ENCODE peak calls at places on chromosomes 1 and 21, in nine cellular contexts. J, R, U, X, G, O, F, Z and E are unnamed samples.

GRCh38 chr1:185701650-185702049 is 32.5 kb upstream of the HMCN1 start:
- DNase-seq in Z (no peak), R (no peak), F (no peak), G (peak), O (no peak), U (no peak), J (no peak), X (no peak), E (no peak)

GRCh38 chr1:11761988-11762406 is at the start of gene C1orf167:
- DNase-seq in G (peak), F (no peak), X (peak), R (no peak), Z (no peak), U (no peak), J (no peak), O (peak), E (peak)

GRCh38 chr1:93905734-93906133 is 3.5 kb downstream of the GCLM start:
- DNase-seq in F (peak), J (no peak), X (no peak), G (no peak), U (no peak), O (no peak), R (no peak), Z (no peak), E (no peak)

GRCh38 chr1:228332797-228333738 is 73.6 kb downstream of the TRIM11 start:
- DNase-seq in Z (no peak), U (no peak), G (no peak), X (peak), R (no peak), J (peak), O (no peak), F (no peak), E (peak)

GRCh38 chr1:14340244-14340800 is 258.2 kb upstream of the KAZN start:
- DNase-seq in R (no peak), X (no peak), O (no peak), Z (no peak), U (no peak), F (peak), G (no peak), J (no peak), E (no peak)

GRCh38 chr1:165635329-165635728 is 4.3 kb downstream of the MGST3 start:
- DNase-seq in X (no peak), J (no peak), U (no peak), O (no peak), G (no peak), Z (no peak), R (no peak), F (no peak), E (no peak)

GRCh38 chr1:14939527-14940284 is 213.8 kb upstream of the TMEM51 start:
- DNase-seq in X (no peak), G (no peak), U (no peak), O (no peak), J (no peak), F (peak), R (no peak), Z (no peak), E (no peak)

GRCh38 chr21:45104560-45104959 is 30.2 kb downstream of the ADARB1 start:
- DNase-seq in U (no peak), O (peak), R (no peak), Z (peak), J (no peak), G (no peak), F (no peak), X (peak), E (no peak)

GRCh38 chr1:234585333-234586055 is 24.5 kb downstream of the IRF2BP2 start:
- DNase-seq in X (no peak), F (peak), O (peak), J (no peak), U (no peak), G (no peak), Z (peak), R (peak), E (no peak)

GRCh38 chr1:91744973-91745648 is 140.8 kb downstream of the TGFBR3 start:
- DNase-seq in R (peak), F (no peak), G (peak), Z (peak), O (peak), X (no peak), J (no peak), U (no peak), E (no peak)

GRCh38 chr1:74180490-74180889 is 17.5 kb downstream of the LRRIQ3 start:
- DNase-seq in G (peak), J (no peak), U (no peak), X (no peak), F (peak), Z (no peak), O (no peak), R (no peak), E (no peak)

GRCh38 chr1:215890438-215890837 is 323.3 kb downstream of the KCTD3 start:
- DNase-seq in U (no peak), J (no peak), O (no peak), X (no peak), R (no peak), G (no peak), F (no peak), Z (no peak), E (no peak)

GRCh38 chr21:38178653-38179503 is 77.9 kb upstream of the KCNJ15 start:
- DNase-seq in U (no peak), R (no peak), J (no peak), X (no peak), Z (no peak), G (no peak), F (no peak), O (no peak), E (no peak)

GRCh38 chr1:33261344-33261743 is 5.1 kb downstream of the ZNF362 start:
- DNase-seq in O (no peak), X (no peak), U (no peak), R (no peak), J (no peak), F (peak), G (no peak), Z (no peak), E (no peak)

GRCh38 chr1:55503663-55504305 is 288.6 kb upstream of the USP24 start:
- DNase-seq in R (no peak), U (no peak), X (no peak), J (no peak), G (no peak), F (peak), Z (no peak), O (no peak), E (no peak)

GRCh38 chr1:202249846-202250245 is 56.2 kb downstream of the LGR6 start:
- DNase-seq in X (no peak), G (no peak), R (no peak), O (no peak), J (no peak), Z (no peak), U (no peak), F (no peak), E (peak)

GRCh38 chr1:41627491-41628280 is 143.2 kb upstream of the EDN2 start:
- DNase-seq in G (no peak), Z (no peak), R (no peak), F (no peak), X (no peak), O (no peak), J (no peak), U (no peak), E (no peak)

GRCh38 chr1:216532399-216532798 is 109.2 kb upstream of the USH2A start:
- DNase-seq in Z (no peak), O (no peak), F (no peak), J (no peak), U (no peak), G (no peak), R (no peak), X (no peak), E (no peak)

GRCh38 chr1:214933375-214933774 is 149.2 kb upstream of the KCNK2 start:
- DNase-seq in X (no peak), U (no peak), F (no peak), G (no peak), O (no peak), Z (no peak), J (no peak), R (no peak), E (no peak)

GRCh38 chr1:14881775-14882672 is 271.5 kb upstream of the TMEM51 start:
- DNase-seq in Z (no peak), G (peak), J (no peak), R (no peak), O (no peak), F (peak), U (no peak), X (no peak), E (no peak)

GRCh38 chr1:20411196-20411980 is 74.6 kb downstream of the CAMK2N1 start:
- DNase-seq in U (peak), G (peak), R (no peak), F (peak), X (peak), Z (no peak), J (no peak), O (no peak), E (no peak)

GRCh38 chr1:110879758-110880606 is 7.0 kb downstream of the CD53 start:
- DNase-seq in X (no peak), U (no peak), G (no peak), J (no peak), Z (no peak), R (no peak), O (peak), F (no peak), E (no peak)

GRCh38 chr1:177210071-177210470 is 39.3 kb downstream of the BRINP2 start:
- DNase-seq in O (no peak), X (no peak), Z (no peak), G (peak), R (no peak), U (no peak), J (no peak), F (no peak), E (no peak)

GRCh38 chr1:110628356-110629105 is 22.4 kb upstream of the KCNA2 start:
- DNase-seq in U (no peak), X (no peak), Z (no peak), O (no peak), G (no peak), F (no peak), R (no peak), J (no peak), E (no peak)

GRCh38 chr1:24175033-24175755 is 11.9 kb downstream of the IFNLR1 start:
- DNase-seq in R (no peak), G (no peak), U (no peak), X (no peak), F (no peak), J (no peak), Z (no peak), O (no peak), E (no peak)

GRCh38 chr1:22414244-22414751 is 37.4 kb upstream of the ZBTB40 start:
- DNase-seq in U (peak), X (no peak), J (peak), R (no peak), Z (no peak), O (peak), G (peak), F (peak), E (peak)

GRCh38 chr21:34298797-34299539 is 64.8 kb upstream of the KCNE2 start:
- DNase-seq in J (no peak), G (no peak), X (no peak), R (no peak), U (no peak), O (no peak), F (no peak), Z (no peak), E (no peak)

GRCh38 chr1:183205196-183205781 is 19.2 kb downstream of the LAMC2 start:
- DNase-seq in R (no peak), O (no peak), U (no peak), F (peak), G (no peak), J (no peak), Z (no peak), X (no peak), E (no peak)

GRCh38 chr1:161382214-161383019 is 14.7 kb upstream of the CFAP126 start:
- DNase-seq in Z (no peak), G (peak), U (peak), O (no peak), R (no peak), F (peak), J (no peak), X (no peak), E (no peak)

GRCh38 chr21:23016617-23017016 is 2018.4 kb downstream of the NCAM2 start:
- DNase-seq in X (peak), O (no peak), R (no peak), F (no peak), U (no peak), J (no peak), G (peak), Z (no peak), E (peak)

GRCh38 chr1:114892194-114892918 is 37.7 kb downstream of the SYCP1 start:
- DNase-seq in F (no peak), R (no peak), U (no peak), O (no peak), Z (no peak), X (no peak), J (peak), G (no peak), E (no peak)

GRCh38 chr1:118773656-118774055 is 214.5 kb downstream of the TBX15 start:
- DNase-seq in Z (no peak), G (no peak), R (no peak), F (no peak), X (no peak), J (no peak), U (no peak), O (no peak), E (no peak)

GRCh38 chr1:234609528-234610042 is 393 bp downstream of the IRF2BP2 start:
- DNase-seq in J (no peak), X (no peak), F (no peak), U (no peak), Z (no peak), O (no peak), R (no peak), G (no peak), E (no peak)

GRCh38 chr1:202858306-202858705 is 30.6 kb downstream of the RABIF start:
- DNase-seq in U (no peak), G (peak), F (peak), X (no peak), R (peak), O (no peak), Z (peak), J (no peak), E (no peak)

GRCh38 chr1:7477593-7477992 is 293.5 kb upstream of the VAMP3 start:
- DNase-seq in G (no peak), F (no peak), R (no peak), U (no peak), Z (no peak), J (peak), X (no peak), O (no peak), E (no peak)

GRCh38 chr1:7475691-7476090 is 295.4 kb upstream of the VAMP3 start:
- DNase-seq in F (no peak), R (no peak), U (no peak), J (peak), O (no peak), G (no peak), Z (no peak), X (no peak), E (no peak)

GRCh38 chr1:7478142-7478796 is 292.8 kb upstream of the VAMP3 start:
- DNase-seq in R (no peak), G (no peak), U (no peak), J (peak), Z (no peak), X (peak), F (no peak), O (no peak), E (no peak)

GRCh38 chr1:7476402-7476801 is 294.7 kb upstream of the VAMP3 start:
- DNase-seq in O (no peak), X (no peak), Z (no peak), F (no peak), U (no peak), R (no peak), J (peak), G (no peak), E (no peak)

DNA sequence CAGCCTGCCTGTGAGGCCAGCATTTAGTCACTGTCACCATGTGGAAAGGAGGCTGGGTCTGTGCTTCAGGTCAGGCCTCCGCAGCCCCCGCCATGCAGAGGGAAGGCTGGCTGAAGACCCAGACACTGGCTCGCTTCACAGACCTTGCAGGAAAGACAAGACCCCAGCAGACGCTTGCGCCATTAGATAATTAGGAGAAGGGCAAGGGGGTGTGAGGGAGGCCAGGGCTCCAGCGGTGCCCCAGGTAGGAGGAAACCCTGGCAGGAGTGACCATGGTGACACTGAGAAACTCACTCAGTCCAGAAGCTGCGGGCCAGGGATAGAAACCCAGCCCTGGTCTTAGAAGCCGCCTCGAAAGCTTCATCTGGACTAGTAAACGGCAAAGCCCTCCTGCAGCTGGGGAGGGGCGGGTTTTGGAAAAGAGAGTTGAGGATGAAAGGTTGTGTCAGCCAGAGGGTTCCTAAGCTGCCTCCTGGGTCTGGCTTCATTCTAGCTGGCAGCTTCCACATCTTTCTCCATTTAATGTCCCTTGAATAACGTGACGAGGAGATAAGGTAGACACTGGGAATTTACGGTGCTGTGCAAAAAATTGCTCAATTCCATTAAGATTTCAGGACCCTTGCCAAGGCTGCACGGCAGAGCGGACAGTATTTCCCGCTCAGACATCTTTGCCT is 294.1 kb upstream of the VAMP3 start:
- DNase-seq in U (no peak), R (peak), O (no peak), F (peak), G (peak), Z (no peak), X (peak), J (peak), E (no peak)
- H3K4me3 ChIP-seq in U (no peak), R (no peak), O (no peak), F (no peak), G (no peak), Z (no peak), X (no peak), J (no peak), E (no peak)

DNA sequence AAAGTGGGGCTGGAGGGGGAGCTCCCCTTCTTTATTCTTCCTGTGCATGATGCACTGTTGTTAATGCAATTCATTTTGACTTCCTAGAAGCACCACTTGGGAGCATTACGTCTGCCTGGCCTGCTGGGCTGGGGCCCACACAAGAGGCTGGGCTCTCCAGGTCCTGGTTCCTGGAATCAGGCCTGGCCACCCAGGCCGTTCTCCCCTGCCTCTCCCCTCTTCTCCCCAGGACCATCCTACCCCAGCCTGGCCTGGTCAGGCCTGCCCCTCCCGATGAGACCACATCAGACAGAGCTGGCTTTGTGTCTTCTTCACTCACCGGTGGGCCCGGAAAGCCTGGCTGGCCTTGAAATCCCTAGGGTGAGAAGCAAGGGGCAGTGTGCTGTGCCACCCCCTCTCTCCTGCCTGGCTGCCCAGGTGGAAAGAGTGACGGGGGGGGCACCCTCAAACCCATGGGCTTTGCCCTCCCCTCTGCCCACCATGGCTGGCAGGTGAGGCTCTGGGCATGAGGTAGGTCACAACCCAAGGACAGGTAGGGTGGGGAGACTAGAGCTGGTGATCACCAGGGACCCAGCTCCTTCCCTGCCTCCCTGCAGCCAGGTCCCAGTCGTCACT is 20.7 kb upstream of the PEF1 start:
- DNase-seq in R (no peak), G (no peak), J (no peak), X (no peak), O (no peak), Z (no peak), U (no peak), F (no peak), E (no peak)
- H3K4me3 ChIP-seq in R (no peak), G (no peak), J (no peak), X (no peak), O (no peak), Z (no peak), U (no peak), F (no peak), E (no peak)

GRCh38 chr1:220694866-220695382 is 4.8 kb downstream of the C1orf115 start:
- DNase-seq in J (no peak), F (no peak), U (no peak), R (no peak), O (no peak), G (no peak), Z (no peak), X (no peak), E (no peak)

GRCh38 chr1:220690140-220691038 is at the start of gene C1orf115:
- DNase-seq in U (peak), J (peak), G (peak), O (peak), Z (peak), X (peak), F (peak), R (peak), E (peak)

GRCh38 chr1:220691039-220691684 is 999 bp downstream of the C1orf115 start:
- DNase-seq in F (no peak), J (no peak), R (no peak), G (peak), X (no peak), O (peak), Z (no peak), U (no peak), E (peak)

GRCh38 chr1:220695426-220695825 is 5.3 kb downstream of the C1orf115 start:
- DNase-seq in G (no peak), U (no peak), Z (no peak), J (no peak), X (no peak), O (no peak), F (no peak), R (no peak), E (no peak)

DNA sequence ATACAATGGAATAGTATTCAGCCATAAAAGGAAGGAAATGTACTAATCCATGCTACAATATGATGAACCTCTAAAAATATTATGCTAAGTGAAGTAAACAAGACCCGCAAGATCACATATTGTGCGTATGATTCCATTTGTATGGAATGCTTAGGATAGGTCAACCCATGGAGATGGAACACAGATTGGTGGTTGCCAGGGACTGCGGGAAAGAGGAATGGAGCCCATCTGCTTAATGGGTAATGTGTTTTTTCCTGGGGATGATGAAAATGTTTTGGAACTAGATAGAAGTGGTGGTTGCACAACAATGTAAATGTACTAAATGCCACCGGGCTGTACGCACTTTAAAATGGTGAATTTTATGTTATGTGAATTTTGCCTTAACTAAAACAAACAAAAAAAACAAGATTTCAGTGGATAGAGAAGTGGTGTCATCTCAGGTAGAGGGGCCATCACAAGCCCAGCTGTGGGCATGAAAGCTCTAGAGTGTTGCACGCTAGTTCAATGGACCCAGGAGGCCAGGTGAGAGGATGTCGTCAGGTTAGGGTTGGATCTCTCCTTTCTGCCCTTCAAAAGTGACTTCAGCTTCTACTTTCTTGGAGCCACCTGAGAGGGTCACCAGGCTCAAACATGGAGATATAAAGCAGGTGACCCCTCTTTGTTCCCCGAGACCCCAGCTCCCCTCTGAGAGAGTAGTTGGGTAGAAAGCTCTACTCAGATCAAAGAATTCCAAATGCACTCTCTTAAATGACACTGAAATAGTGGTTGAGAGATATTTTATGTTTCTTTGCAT is 2.5 kb downstream of the C1orf115 start:
- DNase-seq in Z (no peak), R (no peak), X (no peak), F (peak), J (no peak), U (no peak), O (no peak), G (no peak), E (no peak)
- H3K4me3 ChIP-seq in Z (no peak), R (no peak), X (no peak), F (no peak), J (no peak), U (no peak), O (no peak), G (no peak), E (no peak)

DNA sequence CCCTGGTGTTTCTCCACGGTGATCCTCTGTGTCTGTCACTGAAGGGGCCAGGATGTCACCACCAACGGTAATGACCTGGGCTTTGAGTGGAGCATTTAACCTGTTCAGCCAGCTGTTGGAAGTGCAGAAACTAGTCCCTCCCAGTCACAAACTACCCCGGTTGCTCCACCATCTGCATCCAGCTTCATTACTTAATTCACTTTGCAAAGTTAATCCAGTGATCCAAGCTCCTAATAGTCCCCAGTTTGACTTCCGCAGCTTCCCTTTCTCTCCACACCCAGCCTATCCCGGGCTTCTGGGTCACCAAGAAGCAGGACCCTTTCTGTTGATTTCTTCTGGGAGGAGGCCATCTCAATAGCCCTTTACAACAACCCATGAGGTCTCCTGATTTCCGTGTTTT is 63.5 kb downstream of the MDM4 start:
- DNase-seq in G (no peak), U (no peak), F (no peak), O (no peak), Z (no peak), R (no peak), X (no peak), J (no peak), E (no peak)
- H3K4me3 ChIP-seq in G (no peak), U (no peak), F (no peak), O (no peak), Z (peak), R (no peak), X (no peak), J (no peak), E (no peak)